ENCODE peak calls at places on chromosomes 16 and 17, in four cellular contexts. H is A549, M is PC-3, B is Panc1. S is an unnamed sample.
A peak's percentile ranks its signal among the peaks of the same experiment; 100 is the strongest.

GRCh38 chr16:8576141-8577004 is 13.9 kb downstream of the TMEM114 start:
- DNase-seq in H (no peak), B (no peak), M (no peak), S (no peak)

GRCh38 chr17:76996741-76997694 is 128.8 kb downstream of the MGAT5B start:
- DNase-seq in B (no peak), M (no peak), H (no peak), S (no peak)

GRCh38 chr16:85055503-85056210 is 28.1 kb downstream of the KIAA0513 start:
- DNase-seq in M (peak; percentile 40), H (no peak), B (no peak), S (peak; percentile 37)

GRCh38 chr16:83115491-83116232 is 488.9 kb downstream of the CDH13 start:
- DNase-seq in B (no peak), M (no peak), H (no peak), S (no peak)

GRCh38 chr17:38585805-38586529 is 19.8 kb downstream of the SRCIN1 start:
- DNase-seq in B (no peak), H (no peak), M (no peak), S (no peak)

GRCh38 chr16:77555781-77556180 is 120.9 kb upstream of the ADAMTS18 start:
- DNase-seq in H (no peak), M (no peak), B (no peak), S (no peak)

GRCh38 chr16:58426960-58427359 is 34.7 kb downstream of the GINS3 start:
- DNase-seq in M (no peak), B (no peak), H (no peak), S (no peak)

GRCh38 chr17:77523562-77523961 is 382.8 kb downstream of the SEC14L1 start:
- DNase-seq in M (no peak), B (no peak), H (no peak), S (peak; percentile 8)

GRCh38 chr17:38861399-38861843 is 7.9 kb upstream of the RPL23 start:
- DNase-seq in H (peak; percentile 81), M (no peak), B (peak; percentile 64), S (no peak)

GRCh38 chr17:21283482-21284318 is 811 bp upstream of the MAP2K3 start:
- DNase-seq in B (no peak), H (no peak), M (peak; percentile 63), S (peak; percentile 61)

GRCh38 chr16:30867747-30868146 is 26.1 kb downstream of the BCL7C start:
- DNase-seq in H (peak; percentile 43), B (no peak), M (peak; percentile 12), S (no peak)

GRCh38 chr16:9331503-9331902 is 240.1 kb downstream of the HAPSTR1 start:
- DNase-seq in H (no peak), M (no peak), B (no peak), S (no peak)

GRCh38 chr16:88591577-88592021 is 21.4 kb downstream of the ZC3H18 start:
- DNase-seq in B (no peak), H (no peak), M (no peak), S (no peak)

GRCh38 chr16:17101646-17102045 is 369.1 kb downstream of the XYLT1 start:
- DNase-seq in H (no peak), M (no peak), B (no peak), S (no peak)

GRCh38 chr16:49675417-49675816 is 180.5 kb downstream of the ZNF423 start:
- DNase-seq in B (no peak), H (no peak), M (no peak), S (no peak)

GRCh38 chr17:38606646-38607611 is 1.2 kb upstream of the SRCIN1 start:
- DNase-seq in M (peak; percentile 48), H (no peak), B (no peak), S (no peak)

GRCh38 chr17:63070031-63070430 is 104.0 kb downstream of the TANC2 start:
- DNase-seq in B (no peak), H (no peak), M (no peak), S (no peak)

GRCh38 chr16:56944954-56945839 is 13.3 kb downstream of the HERPUD1 start:
- DNase-seq in H (no peak), B (no peak), M (peak; percentile 65), S (no peak)

GRCh38 chr16:58099097-58099955 is 29.9 kb downstream of the CFAP20 start:
- DNase-seq in M (no peak), B (no peak), H (no peak), S (no peak)

GRCh38 chr17:34721326-34721725 is 141.9 kb downstream of the TMEM132E start:
- DNase-seq in B (peak; percentile 36), H (no peak), M (peak; percentile 50), S (no peak)

GRCh38 chr16:46753015-46753414 is 4.9 kb upstream of the MYLK3 start:
- DNase-seq in H (no peak), M (no peak), B (no peak), S (no peak)

GRCh38 chr16:89784409-89784808 is 32.0 kb downstream of the FANCA start:
- DNase-seq in B (no peak), H (no peak), M (no peak), S (no peak)

GRCh38 chr16:74936902-74937560 is 47.9 kb downstream of the WDR59 start:
- DNase-seq in M (peak; percentile 93), B (no peak), H (no peak), S (no peak)

GRCh38 chr17:1716912-1717695 is 6.9 kb upstream of the TLCD2 start:
- DNase-seq in M (peak; percentile 95), H (peak; percentile 100), B (peak; percentile 99), S (peak; percentile 97)

GRCh38 chr16:11857161-11857560 is 5.8 kb upstream of the RSL1D1 start:
- DNase-seq in H (no peak), B (no peak), M (peak; percentile 24), S (no peak)

GRCh38 chr16:2784536-2785100 is 2.7 kb downstream of the PRSS33 start:
- DNase-seq in H (no peak), B (no peak), M (no peak), S (peak; percentile 13)

GRCh38 chr17:83032781-83033180 is 46.6 kb upstream of the METRNL start:
- DNase-seq in B (no peak), H (no peak), M (no peak), S (peak; percentile 1)

GRCh38 chr17:27997044-27997401 is 45.5 kb upstream of the NLK start:
- DNase-seq in M (no peak), B (no peak), H (no peak), S (no peak)

GRCh38 chr17:76873856-76874255 is 5.7 kb downstream of the MGAT5B start:
- DNase-seq in M (no peak), H (no peak), B (no peak), S (no peak)

GRCh38 chr17:77528516-77529327 is 388.0 kb downstream of the SEC14L1 start:
- DNase-seq in M (no peak), B (no peak), H (no peak), S (no peak)

GRCh38 chr17:81517339-81518112 is 4.9 kb upstream of the ACTG1 start:
- DNase-seq in B (no peak), M (no peak), H (no peak), S (peak; percentile 40)

GRCh38 chr16:85019659-85020245 is 7.8 kb upstream of the KIAA0513 start:
- DNase-seq in H (no peak), M (no peak), B (no peak), S (no peak)

GRCh38 chr17:36869856-36870617 is 67.2 kb upstream of the LHX1 start:
- DNase-seq in M (no peak), H (peak; percentile 73), B (no peak), S (no peak)

GRCh38 chr17:77696151-77696719 is 262.3 kb upstream of the TNRC6C start:
- DNase-seq in H (no peak), B (no peak), M (no peak), S (no peak)

GRCh38 chr16:72645526-72645925 is 402.4 kb downstream of the ZFHX3 start:
- DNase-seq in B (no peak), H (no peak), M (no peak), S (no peak)

GRCh38 chr16:28258571-28258970 is 33.8 kb upstream of the SBK1 start:
- DNase-seq in B (no peak), M (no peak), H (no peak), S (no peak)

GRCh38 chr16:84864266-84864955 is 44.6 kb downstream of the CRISPLD2 start:
- DNase-seq in H (no peak), M (no peak), B (no peak), S (no peak)

GRCh38 chr17:65057520-65058075 is 1.1 kb upstream of the GNA13 start:
- DNase-seq in M (no peak), B (no peak), H (no peak), S (peak; percentile 23)

GRCh38 chr17:49992933-49993422 is 2.0 kb downstream of the DLX3 start:
- DNase-seq in B (no peak), H (no peak), M (no peak), S (no peak)
- H3K4me3 ChIP-seq in B (peak overlapping the region; percentile 50), H (no peak overlapping the region), M (peak overlapping the region; percentile 68), S (no peak overlapping the region)

GRCh38 chr16:68371706-68372380 is 61.0 kb downstream of the PRMT7 start:
- DNase-seq in B (no peak), M (no peak), H (no peak), S (no peak)
- H3K4me1 ChIP-seq in B (no peaks in the 10 kb centered on the region), M (no peaks in the 10 kb centered on the region), H (no peaks in the 10 kb centered on the region), S (no peaks in the 10 kb centered on the region)

DNA sequence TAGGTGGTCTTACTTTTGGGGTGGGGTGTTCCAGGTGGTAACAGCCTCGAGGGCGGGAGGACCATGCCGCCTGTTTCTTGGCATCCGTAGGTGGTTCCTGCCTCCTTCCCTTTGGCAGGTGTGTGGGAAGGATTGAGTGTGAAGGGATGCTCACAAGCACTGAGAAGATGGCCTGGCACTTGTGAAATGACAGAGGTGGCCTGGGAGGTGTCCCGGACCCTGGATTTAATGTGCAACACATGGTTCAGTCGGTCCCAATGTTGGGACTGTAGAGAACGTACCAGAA is 165.8 kb upstream of the FOXF1 start:
- DNase-seq in H (no peak), B (no peak), M (no peak), S (no peak)
- H3K27ac ChIP-seq in H (no peak overlapping the region), B (no peak overlapping the region), M (no peak overlapping the region), S (no peak overlapping the region)

DNA sequence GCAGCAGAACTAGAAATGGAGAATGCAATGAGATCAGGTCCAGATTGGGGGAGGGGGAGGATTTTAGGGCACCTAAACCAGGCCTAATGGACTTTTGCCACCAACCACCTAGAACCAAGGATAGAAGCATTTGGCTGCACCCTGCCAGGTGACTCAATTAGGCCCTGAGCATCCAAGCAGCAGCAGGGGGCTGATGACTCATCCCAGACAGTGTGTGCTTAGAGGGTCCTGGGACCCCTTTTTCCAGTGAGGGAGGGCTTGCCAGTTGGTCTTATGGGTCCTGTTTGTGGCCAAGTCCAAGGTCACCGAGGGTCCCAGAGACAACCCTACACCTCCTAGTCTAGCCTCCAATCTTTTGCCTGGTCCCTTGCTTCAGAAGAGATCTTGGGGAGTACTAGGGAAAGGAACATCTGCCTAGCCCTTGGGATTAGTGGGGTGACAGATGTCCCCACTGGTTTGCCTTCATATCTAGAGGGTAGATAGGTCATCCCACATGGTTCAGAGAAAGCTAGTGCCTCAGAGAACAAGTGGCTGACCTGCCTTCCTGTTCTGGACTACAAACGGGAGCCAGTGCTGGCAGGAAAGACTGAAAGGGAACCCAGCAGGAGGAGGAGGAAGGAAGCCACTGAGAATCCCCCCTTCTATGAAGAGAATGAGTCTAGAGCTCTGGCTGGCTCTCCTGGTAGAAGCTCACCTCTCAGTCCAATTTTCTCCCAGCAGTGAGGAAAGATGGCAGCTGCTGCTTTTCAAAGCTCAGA is 1.6 kb upstream of the TBKBP1 start:
- DNase-seq in H (no peak), B (no peak), M (no peak), S (no peak)
- H3K4me3 ChIP-seq in H (no peak overlapping the region), B (no peak overlapping the region), M (no peak overlapping the region), S (no peak overlapping the region)

GRCh38 chr17:10337976-10338375 is 34.8 kb downstream of the MYH13 start:
- DNase-seq in B (no peak), H (no peak), M (no peak), S (no peak)
- H3K4me1 ChIP-seq in B (no peaks in the 10 kb centered on the region), H (no peaks in the 10 kb centered on the region), M (no peaks in the 10 kb centered on the region), S (no peaks in the 10 kb centered on the region)

GRCh38 chr17:73272906-73273218 is 11.2 kb upstream of the CPSF4L start:
- DNase-seq in B (no peak), H (no peak), M (no peak), S (no peak)
- H3K27ac ChIP-seq in B (no peak overlapping the region), H (no peak overlapping the region), M (no peak overlapping the region), S (no peak overlapping the region)

S was measured in uterus.